ENCODE peak calls at places on chromosomes 5 and 9, in six cellular contexts. One of them, this sample, is unnamed. For H3K4me1, the result is how much of the 10 kb centered on the place peaks cover.

GRCh38 chr5:1333986-1334385 is 10.9 kb downstream of the CLPTM1L start:
- DNase-seq in HepG2: no peak
- DNase-seq in sigmoid colon: no peak
- DNase-seq in GM12878: no peak
- DNase-seq in suprapubic skin: no peak
- DNase-seq in A549: no peak
- DNase-seq in this sample: no peak

GRCh38 chr9:133785753-133786370 is 47.7 kb upstream of the SARDH start:
- DNase-seq in HepG2: no peak
- DNase-seq in A549: no peak
- DNase-seq in suprapubic skin: no peak
- DNase-seq in GM12878: no peak
- DNase-seq in sigmoid colon: no peak
- DNase-seq in this sample: no peak

GRCh38 chr9:130493476-130493875 is 48.7 kb downstream of the ASS1 start:
- DNase-seq in suprapubic skin: no peak
- DNase-seq in sigmoid colon: no peak
- DNase-seq in A549: no peak
- DNase-seq in HepG2: no peak
- DNase-seq in GM12878: no peak
- DNase-seq in this sample: no peak

GRCh38 chr5:73119492-73120157 is 750 bp upstream of the TMEM171 start:
- DNase-seq in sigmoid colon: no peak
- DNase-seq in suprapubic skin: no peak
- DNase-seq in A549: no peak
- DNase-seq in HepG2: no peak
- DNase-seq in GM12878: no peak
- DNase-seq in this sample: no peak

GRCh38 chr9:95762322-95762721 is 113.2 kb upstream of the ERCC6L2 start:
- DNase-seq in GM12878: no peak
- DNase-seq in HepG2: no peak
- DNase-seq in sigmoid colon: no peak
- DNase-seq in suprapubic skin: no peak
- DNase-seq in A549: no peak
- DNase-seq in this sample: no peak

GRCh38 chr9:70901741-70902140 is 219.7 kb downstream of the TRPM3 start:
- DNase-seq in suprapubic skin: no peak
- DNase-seq in A549: no peak
- DNase-seq in GM12878: no peak
- DNase-seq in sigmoid colon: no peak
- DNase-seq in HepG2: no peak
- DNase-seq in this sample: no peak

GRCh38 chr9:125650271-125650737 is 56.7 kb downstream of the MAPKAP1 start:
- DNase-seq in GM12878: peak
- DNase-seq in sigmoid colon: no peak
- DNase-seq in A549: no peak
- DNase-seq in suprapubic skin: no peak
- DNase-seq in HepG2: no peak
- DNase-seq in this sample: no peak

GRCh38 chr5:127963931-127964330 is 119.6 kb upstream of the SLC12A2 start:
- DNase-seq in sigmoid colon: no peak
- DNase-seq in suprapubic skin: no peak
- DNase-seq in HepG2: no peak
- DNase-seq in A549: no peak
- DNase-seq in GM12878: no peak
- DNase-seq in this sample: no peak

GRCh38 chr5:168238422-168238821 is 53.0 kb upstream of the WWC1 start:
- DNase-seq in suprapubic skin: no peak
- DNase-seq in A549: no peak
- DNase-seq in GM12878: no peak
- DNase-seq in sigmoid colon: no peak
- DNase-seq in HepG2: no peak
- DNase-seq in this sample: no peak

GRCh38 chr5:66849803-66850202 is 253.6 kb downstream of the MAST4 start:
- DNase-seq in GM12878: no peak
- DNase-seq in suprapubic skin: no peak
- DNase-seq in HepG2: no peak
- DNase-seq in sigmoid colon: no peak
- DNase-seq in A549: no peak
- DNase-seq in this sample: no peak

GRCh38 chr5:173881811-173882575 is 6.2 kb upstream of the CPEB4 start:
- DNase-seq in HepG2: no peak
- DNase-seq in suprapubic skin: no peak
- DNase-seq in A549: no peak
- DNase-seq in sigmoid colon: no peak
- DNase-seq in GM12878: no peak
- DNase-seq in this sample: no peak

GRCh38 chr5:109739741-109740140 is 50.0 kb downstream of the MAN2A1 start:
- DNase-seq in HepG2: no peak
- DNase-seq in GM12878: no peak
- DNase-seq in sigmoid colon: no peak
- DNase-seq in suprapubic skin: no peak
- DNase-seq in A549: no peak
- DNase-seq in this sample: no peak

GRCh38 chr9:764105-764524 is 77.4 kb upstream of the DMRT1 start:
- DNase-seq in A549: peak
- DNase-seq in suprapubic skin: peak
- DNase-seq in GM12878: no peak
- DNase-seq in sigmoid colon: peak
- DNase-seq in HepG2: peak
- DNase-seq in this sample: peak

GRCh38 chr9:93658184-93658925 is 82.0 kb downstream of the PHF2 start:
- DNase-seq in HepG2: no peak
- DNase-seq in A549: no peak
- DNase-seq in GM12878: no peak
- DNase-seq in suprapubic skin: no peak
- DNase-seq in sigmoid colon: peak
- DNase-seq in this sample: peak

GRCh38 chr5:124920909-124921666 is 174.6 kb upstream of the ZNF608 start:
- DNase-seq in HepG2: no peak
- DNase-seq in GM12878: no peak
- DNase-seq in suprapubic skin: no peak
- DNase-seq in sigmoid colon: no peak
- DNase-seq in A549: no peak
- DNase-seq in this sample: no peak

GRCh38 chr9:89038354-89039091 is 47.3 kb downstream of the S1PR3 start:
- DNase-seq in A549: no peak
- DNase-seq in sigmoid colon: no peak
- DNase-seq in HepG2: no peak
- DNase-seq in GM12878: no peak
- DNase-seq in suprapubic skin: no peak
- DNase-seq in this sample: no peak

GRCh38 chr5:138468133-138468965 is 3.1 kb downstream of the EGR1 start:
- DNase-seq in GM12878: no peak
- DNase-seq in sigmoid colon: no peak
- DNase-seq in suprapubic skin: no peak
- DNase-seq in HepG2: no peak
- DNase-seq in A549: no peak
- DNase-seq in this sample: no peak
- TF ChIP-seq POLR2A in GM12878: no peak
- TF ChIP-seq POLR2A in sigmoid colon: no peak
- TF ChIP-seq POLR2A in suprapubic skin: no peak
- TF ChIP-seq POLR2A in HepG2: no peak
- TF ChIP-seq POLR2A in A549: no peak
- TF ChIP-seq POLR2A in this sample: peak

GRCh38 chr9:127872492-127873222 is 4.8 kb downstream of the AK1 start:
- DNase-seq in A549: no peak
- DNase-seq in suprapubic skin: no peak
- DNase-seq in HepG2: no peak
- DNase-seq in sigmoid colon: no peak
- DNase-seq in GM12878: no peak
- DNase-seq in this sample: no peak

GRCh38 chr9:127873223-127873691 is 4.2 kb downstream of the AK1 start:
- DNase-seq in A549: no peak
- DNase-seq in sigmoid colon: peak
- DNase-seq in HepG2: no peak
- DNase-seq in GM12878: no peak
- DNase-seq in suprapubic skin: no peak
- DNase-seq in this sample: no peak

GRCh38 chr9:127875306-127875966 is 2.0 kb downstream of the AK1 start:
- DNase-seq in sigmoid colon: peak
- DNase-seq in A549: no peak
- DNase-seq in suprapubic skin: no peak
- DNase-seq in HepG2: no peak
- DNase-seq in GM12878: no peak
- DNase-seq in this sample: peak

GRCh38 chr9:127874301-127875216 is 2.9 kb downstream of the AK1 start:
- DNase-seq in HepG2: no peak
- DNase-seq in A549: no peak
- DNase-seq in suprapubic skin: no peak
- DNase-seq in sigmoid colon: peak
- DNase-seq in GM12878: no peak
- DNase-seq in this sample: peak

GRCh38 chr9:127873886-127874285 is 3.6 kb downstream of the AK1 start:
- DNase-seq in GM12878: no peak
- DNase-seq in HepG2: no peak
- DNase-seq in suprapubic skin: no peak
- DNase-seq in A549: no peak
- DNase-seq in sigmoid colon: peak
- DNase-seq in this sample: peak
- H3K4me1 ChIP-seq in GM12878: under half
- H3K4me1 ChIP-seq in HepG2: under half
- H3K4me1 ChIP-seq in suprapubic skin: half or more
- H3K4me1 ChIP-seq in A549: under half
- H3K4me1 ChIP-seq in sigmoid colon: half or more
- H3K4me1 ChIP-seq in this sample: under half

GRCh38 chr9:107905313-107906027 is 415.9 kb upstream of the KLF4 start:
- DNase-seq in sigmoid colon: peak
- DNase-seq in GM12878: no peak
- DNase-seq in HepG2: no peak
- DNase-seq in suprapubic skin: no peak
- DNase-seq in A549: no peak
- DNase-seq in this sample: no peak
- TF ChIP-seq EP300 in sigmoid colon: no peak
- TF ChIP-seq EP300 in GM12878: no peak
- TF ChIP-seq EP300 in HepG2: no peak
- TF ChIP-seq EP300 in suprapubic skin: no peak
- TF ChIP-seq EP300 in A549: no peak
- TF ChIP-seq EP300 in this sample: no peak

GRCh38 chr9:73423891-73424290 is 272.2 kb downstream of the ANXA1 start:
- DNase-seq in GM12878: no peak
- DNase-seq in HepG2: no peak
- DNase-seq in A549: no peak
- DNase-seq in suprapubic skin: no peak
- DNase-seq in sigmoid colon: no peak
- DNase-seq in this sample: no peak

DNA sequence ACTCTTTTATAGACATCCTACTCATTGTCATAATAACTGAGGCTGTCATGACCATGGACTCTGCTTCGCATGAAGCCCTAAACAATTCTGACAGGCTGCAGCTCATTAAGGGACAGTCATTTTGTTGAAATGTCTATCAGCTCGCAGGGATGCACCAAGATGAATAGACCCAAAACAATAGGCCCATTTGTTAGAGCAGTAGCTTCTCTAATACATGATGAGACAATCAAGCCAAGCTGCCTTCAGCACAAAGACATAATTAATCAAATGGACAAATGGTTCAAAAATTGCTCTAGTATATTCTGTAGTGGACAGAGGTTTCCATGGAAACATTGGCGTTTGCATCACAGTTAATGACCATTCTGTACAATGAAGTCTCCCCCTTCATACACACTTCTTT is 274.6 kb downstream of the ANXA1 start:
- DNase-seq in suprapubic skin: no peak
- DNase-seq in A549: no peak
- DNase-seq in GM12878: no peak
- DNase-seq in sigmoid colon: no peak
- DNase-seq in HepG2: no peak
- DNase-seq in this sample: no peak
- TF ChIP-seq POLR2A in suprapubic skin: no peak
- TF ChIP-seq POLR2A in A549: no peak
- TF ChIP-seq POLR2A in GM12878: no peak
- TF ChIP-seq POLR2A in sigmoid colon: no peak
- TF ChIP-seq POLR2A in HepG2: no peak
- TF ChIP-seq POLR2A in this sample: no peak